ENCODE peak calls at places on chromosomes 3 and 15, in ten cellular contexts. One of them, this sample, is unnamed.

GRCh38 chr15:90465930-90466567 is 63.7 kb upstream of the CRTC3 start:
- DNase-seq in EH: peak; percentile 49
- DNase-seq in endothelial cell: no peak
- DNase-seq in stimulated activated effector memory CD8-positive, alpha-beta T cell treated with anti-CD3 and anti-CD28 coated beads, Interleukin-12 subunit alpha, Interleukin-12 subunit beta, amount 100 ng/mL, for 72 hours: no peak
- DNase-seq in choroid plexus epithelial cell: peak; percentile 63
- DNase-seq in ecto neural progenitor cell: no peak
- DNase-seq in NCI-H1092 treated with DMSO at 0.1 percent for 48 hours: no peak
- DNase-seq in GM13977: no peak
- DNase-seq in cardiac muscle cell: no peak
- DNase-seq in OCI-LY7: no peak
- DNase-seq in this sample: no peak

GRCh38 chr3:17473761-17474160 is 268.7 kb downstream of the TBC1D5 start:
- DNase-seq in EH: peak; percentile 13
- DNase-seq in endothelial cell: no peak
- DNase-seq in stimulated activated effector memory CD8-positive, alpha-beta T cell treated with anti-CD3 and anti-CD28 coated beads, Interleukin-12 subunit alpha, Interleukin-12 subunit beta, amount 100 ng/mL, for 72 hours: no peak
- DNase-seq in choroid plexus epithelial cell: peak; percentile 49
- DNase-seq in ecto neural progenitor cell: no peak
- DNase-seq in NCI-H1092 treated with DMSO at 0.1 percent for 48 hours: no peak
- DNase-seq in GM13977: no peak
- DNase-seq in cardiac muscle cell: peak; percentile 27
- DNase-seq in OCI-LY7: no peak
- DNase-seq in this sample: no peak

GRCh38 chr3:42014949-42015533 is 53.1 kb upstream of the ULK4 start:
- DNase-seq in EH: peak; percentile 56
- DNase-seq in endothelial cell: no peak
- DNase-seq in stimulated activated effector memory CD8-positive, alpha-beta T cell treated with anti-CD3 and anti-CD28 coated beads, Interleukin-12 subunit alpha, Interleukin-12 subunit beta, amount 100 ng/mL, for 72 hours: no peak
- DNase-seq in choroid plexus epithelial cell: no peak
- DNase-seq in ecto neural progenitor cell: peak; percentile 64
- DNase-seq in NCI-H1092 treated with DMSO at 0.1 percent for 48 hours: peak; percentile 77
- DNase-seq in GM13977: peak; percentile 33
- DNase-seq in cardiac muscle cell: peak; percentile 60
- DNase-seq in OCI-LY7: peak; percentile 64
- DNase-seq in this sample: no peak

GRCh38 chr3:46258525-46258924 is 16.3 kb downstream of the CCR3 start:
- DNase-seq in EH: no peak
- DNase-seq in endothelial cell: no peak
- DNase-seq in stimulated activated effector memory CD8-positive, alpha-beta T cell treated with anti-CD3 and anti-CD28 coated beads, Interleukin-12 subunit alpha, Interleukin-12 subunit beta, amount 100 ng/mL, for 72 hours: no peak
- DNase-seq in choroid plexus epithelial cell: no peak
- DNase-seq in ecto neural progenitor cell: no peak
- DNase-seq in NCI-H1092 treated with DMSO at 0.1 percent for 48 hours: no peak
- DNase-seq in GM13977: no peak
- DNase-seq in cardiac muscle cell: no peak
- DNase-seq in OCI-LY7: no peak
- DNase-seq in this sample: no peak

GRCh38 chr3:13149331-13150203 is 76.3 kb upstream of the IQSEC1 start:
- DNase-seq in EH: no peak
- DNase-seq in endothelial cell: no peak
- DNase-seq in stimulated activated effector memory CD8-positive, alpha-beta T cell treated with anti-CD3 and anti-CD28 coated beads, Interleukin-12 subunit alpha, Interleukin-12 subunit beta, amount 100 ng/mL, for 72 hours: no peak
- DNase-seq in choroid plexus epithelial cell: no peak
- DNase-seq in ecto neural progenitor cell: no peak
- DNase-seq in NCI-H1092 treated with DMSO at 0.1 percent for 48 hours: no peak
- DNase-seq in GM13977: no peak
- DNase-seq in cardiac muscle cell: no peak
- DNase-seq in OCI-LY7: no peak
- DNase-seq in this sample: peak; percentile 48

GRCh38 chr15:77358545-77359240 is 61.2 kb downstream of the PEAK1 start:
- DNase-seq in EH: no peak
- DNase-seq in endothelial cell: no peak
- DNase-seq in stimulated activated effector memory CD8-positive, alpha-beta T cell treated with anti-CD3 and anti-CD28 coated beads, Interleukin-12 subunit alpha, Interleukin-12 subunit beta, amount 100 ng/mL, for 72 hours: no peak
- DNase-seq in choroid plexus epithelial cell: peak; percentile 21
- DNase-seq in ecto neural progenitor cell: no peak
- DNase-seq in NCI-H1092 treated with DMSO at 0.1 percent for 48 hours: no peak
- DNase-seq in GM13977: no peak
- DNase-seq in cardiac muscle cell: peak; percentile 40
- DNase-seq in OCI-LY7: no peak
- DNase-seq in this sample: no peak

GRCh38 chr3:177134811-177135210 is 62.5 kb downstream of the TBL1XR1 start:
- DNase-seq in EH: no peak
- DNase-seq in endothelial cell: no peak
- DNase-seq in stimulated activated effector memory CD8-positive, alpha-beta T cell treated with anti-CD3 and anti-CD28 coated beads, Interleukin-12 subunit alpha, Interleukin-12 subunit beta, amount 100 ng/mL, for 72 hours: no peak
- DNase-seq in choroid plexus epithelial cell: no peak
- DNase-seq in ecto neural progenitor cell: no peak
- DNase-seq in NCI-H1092 treated with DMSO at 0.1 percent for 48 hours: no peak
- DNase-seq in GM13977: no peak
- DNase-seq in cardiac muscle cell: no peak
- DNase-seq in OCI-LY7: no peak
- DNase-seq in this sample: no peak

GRCh38 chr3:38121832-38122461 is 15.0 kb downstream of the ACAA1 start:
- DNase-seq in EH: no peak
- DNase-seq in endothelial cell: no peak
- DNase-seq in stimulated activated effector memory CD8-positive, alpha-beta T cell treated with anti-CD3 and anti-CD28 coated beads, Interleukin-12 subunit alpha, Interleukin-12 subunit beta, amount 100 ng/mL, for 72 hours: no peak
- DNase-seq in choroid plexus epithelial cell: no peak
- DNase-seq in ecto neural progenitor cell: no peak
- DNase-seq in NCI-H1092 treated with DMSO at 0.1 percent for 48 hours: no peak
- DNase-seq in GM13977: no peak
- DNase-seq in cardiac muscle cell: no peak
- DNase-seq in OCI-LY7: no peak
- DNase-seq in this sample: no peak

GRCh38 chr3:4751057-4752051 is 227.9 kb upstream of the BHLHE40 start:
- DNase-seq in EH: peak; percentile 82
- DNase-seq in endothelial cell: no peak
- DNase-seq in stimulated activated effector memory CD8-positive, alpha-beta T cell treated with anti-CD3 and anti-CD28 coated beads, Interleukin-12 subunit alpha, Interleukin-12 subunit beta, amount 100 ng/mL, for 72 hours: no peak
- DNase-seq in choroid plexus epithelial cell: peak; percentile 87
- DNase-seq in ecto neural progenitor cell: no peak
- DNase-seq in NCI-H1092 treated with DMSO at 0.1 percent for 48 hours: no peak
- DNase-seq in GM13977: no peak
- DNase-seq in cardiac muscle cell: peak; percentile 77
- DNase-seq in OCI-LY7: no peak
- DNase-seq in this sample: no peak

GRCh38 chr3:46399557-46399956 is 7.3 kb downstream of the CCR5AS start:
- DNase-seq in EH: no peak
- DNase-seq in endothelial cell: no peak
- DNase-seq in stimulated activated effector memory CD8-positive, alpha-beta T cell treated with anti-CD3 and anti-CD28 coated beads, Interleukin-12 subunit alpha, Interleukin-12 subunit beta, amount 100 ng/mL, for 72 hours: no peak
- DNase-seq in choroid plexus epithelial cell: peak; percentile 38
- DNase-seq in ecto neural progenitor cell: no peak
- DNase-seq in NCI-H1092 treated with DMSO at 0.1 percent for 48 hours: no peak
- DNase-seq in GM13977: no peak
- DNase-seq in cardiac muscle cell: no peak
- DNase-seq in OCI-LY7: no peak
- DNase-seq in this sample: no peak

GRCh38 chr3:51974277-51974962 is 444 bp upstream of the ABHD14A start:
- DNase-seq in EH: no peak
- DNase-seq in endothelial cell: no peak
- DNase-seq in stimulated activated effector memory CD8-positive, alpha-beta T cell treated with anti-CD3 and anti-CD28 coated beads, Interleukin-12 subunit alpha, Interleukin-12 subunit beta, amount 100 ng/mL, for 72 hours: no peak
- DNase-seq in choroid plexus epithelial cell: no peak
- DNase-seq in ecto neural progenitor cell: no peak
- DNase-seq in NCI-H1092 treated with DMSO at 0.1 percent for 48 hours: no peak
- DNase-seq in GM13977: no peak
- DNase-seq in cardiac muscle cell: peak; percentile 16
- DNase-seq in OCI-LY7: no peak
- DNase-seq in this sample: peak; percentile 74

GRCh38 chr3:7779331-7779730 is 722.3 kb upstream of the LMCD1 start:
- DNase-seq in EH: no peak
- DNase-seq in endothelial cell: no peak
- DNase-seq in stimulated activated effector memory CD8-positive, alpha-beta T cell treated with anti-CD3 and anti-CD28 coated beads, Interleukin-12 subunit alpha, Interleukin-12 subunit beta, amount 100 ng/mL, for 72 hours: no peak
- DNase-seq in choroid plexus epithelial cell: peak; percentile 27
- DNase-seq in ecto neural progenitor cell: no peak
- DNase-seq in NCI-H1092 treated with DMSO at 0.1 percent for 48 hours: no peak
- DNase-seq in GM13977: no peak
- DNase-seq in cardiac muscle cell: peak; percentile 45
- DNase-seq in OCI-LY7: no peak
- DNase-seq in this sample: no peak

GRCh38 chr3:122893282-122893681 is 98.4 kb downstream of the SLC49A4 start:
- DNase-seq in EH: no peak
- DNase-seq in endothelial cell: no peak
- DNase-seq in stimulated activated effector memory CD8-positive, alpha-beta T cell treated with anti-CD3 and anti-CD28 coated beads, Interleukin-12 subunit alpha, Interleukin-12 subunit beta, amount 100 ng/mL, for 72 hours: no peak
- DNase-seq in choroid plexus epithelial cell: no peak
- DNase-seq in ecto neural progenitor cell: no peak
- DNase-seq in NCI-H1092 treated with DMSO at 0.1 percent for 48 hours: no peak
- DNase-seq in GM13977: no peak
- DNase-seq in cardiac muscle cell: no peak
- DNase-seq in OCI-LY7: no peak
- DNase-seq in this sample: no peak

GRCh38 chr15:45307230-45307924 is 55.3 kb downstream of the SLC28A2 start:
- DNase-seq in EH: peak; percentile 72
- DNase-seq in endothelial cell: no peak
- DNase-seq in stimulated activated effector memory CD8-positive, alpha-beta T cell treated with anti-CD3 and anti-CD28 coated beads, Interleukin-12 subunit alpha, Interleukin-12 subunit beta, amount 100 ng/mL, for 72 hours: no peak
- DNase-seq in choroid plexus epithelial cell: peak; percentile 59
- DNase-seq in ecto neural progenitor cell: no peak
- DNase-seq in NCI-H1092 treated with DMSO at 0.1 percent for 48 hours: peak; percentile 2
- DNase-seq in GM13977: peak; percentile 52
- DNase-seq in cardiac muscle cell: peak; percentile 79
- DNase-seq in OCI-LY7: peak; percentile 33
- DNase-seq in this sample: no peak

GRCh38 chr3:127041933-127042332 is 59.0 kb downstream of the PLXNA1 start:
- DNase-seq in EH: no peak
- DNase-seq in endothelial cell: no peak
- DNase-seq in stimulated activated effector memory CD8-positive, alpha-beta T cell treated with anti-CD3 and anti-CD28 coated beads, Interleukin-12 subunit alpha, Interleukin-12 subunit beta, amount 100 ng/mL, for 72 hours: no peak
- DNase-seq in choroid plexus epithelial cell: no peak
- DNase-seq in ecto neural progenitor cell: no peak
- DNase-seq in NCI-H1092 treated with DMSO at 0.1 percent for 48 hours: no peak
- DNase-seq in GM13977: no peak
- DNase-seq in cardiac muscle cell: no peak
- DNase-seq in OCI-LY7: no peak
- DNase-seq in this sample: peak; percentile 52

GRCh38 chr3:132593241-132593949 is 3.7 kb upstream of the ACKR4 start:
- DNase-seq in EH: peak; percentile 55
- DNase-seq in endothelial cell: no peak
- DNase-seq in stimulated activated effector memory CD8-positive, alpha-beta T cell treated with anti-CD3 and anti-CD28 coated beads, Interleukin-12 subunit alpha, Interleukin-12 subunit beta, amount 100 ng/mL, for 72 hours: no peak
- DNase-seq in choroid plexus epithelial cell: no peak
- DNase-seq in ecto neural progenitor cell: no peak
- DNase-seq in NCI-H1092 treated with DMSO at 0.1 percent for 48 hours: no peak
- DNase-seq in GM13977: no peak
- DNase-seq in cardiac muscle cell: no peak
- DNase-seq in OCI-LY7: no peak
- DNase-seq in this sample: no peak

GRCh38 chr3:127739347-127740135 is 66.8 kb downstream of the ABTB1 start:
- DNase-seq in EH: no peak
- DNase-seq in endothelial cell: no peak
- DNase-seq in stimulated activated effector memory CD8-positive, alpha-beta T cell treated with anti-CD3 and anti-CD28 coated beads, Interleukin-12 subunit alpha, Interleukin-12 subunit beta, amount 100 ng/mL, for 72 hours: no peak
- DNase-seq in choroid plexus epithelial cell: peak; percentile 53
- DNase-seq in ecto neural progenitor cell: no peak
- DNase-seq in NCI-H1092 treated with DMSO at 0.1 percent for 48 hours: no peak
- DNase-seq in GM13977: no peak
- DNase-seq in cardiac muscle cell: peak; percentile 20
- DNase-seq in OCI-LY7: no peak
- DNase-seq in this sample: no peak